ENCODE peak calls at places on chromosomes 2 and 18, in nine cellular contexts. G is NCI-H345; M is dermis blood vessel endothelial cell; S is WTC11; H is CD4-positive, alpha-beta T cell; X is kidney; A is PC-3; C is psoas muscle; T is fibroblast of the conjunctiva. V is an unnamed sample.

GRCh38 chr18:63374520-63374919 is 7.5 kb upstream of the KDSR start:
- DNase-seq in G (no peak), M (no peak), S (no peak), H (no peak), X (no peak), A (no peak), C (no peak), T (no peak), V (no peak)

GRCh38 chr18:52288403-52289004 is 51.5 kb upstream of the DCC start:
- DNase-seq in G (peak; percentile 8), M (no peak), S (peak; percentile 75), H (no peak), X (no peak), A (peak; percentile 58), C (no peak), T (no peak), V (peak; percentile 58)

GRCh38 chr2:156332452-156333273 is at the start of gene NR4A2:
- DNase-seq in G (peak; percentile 95), M (peak; percentile 92), S (peak; percentile 84), H (peak; percentile 92), X (peak; percentile 95), A (peak; percentile 90), C (peak; percentile 91), T (no peak), V (peak; percentile 79)

GRCh38 chr2:25286025-25286400 is 55.7 kb downstream of the DNMT3A start:
- DNase-seq in G (no peak), M (peak; percentile 58), S (no peak), H (peak; percentile 69), X (peak; percentile 84), A (no peak), C (no peak), T (no peak), V (no peak)

GRCh38 chr18:12033643-12034025 is 52.3 kb downstream of the IMPA2 start:
- DNase-seq in G (no peak), M (no peak), S (no peak), H (no peak), X (no peak), A (no peak), C (no peak), T (no peak), V (no peak)

GRCh38 chr2:35468271-35468670 is 887.3 kb upstream of the CRIM1 start:
- DNase-seq in G (no peak), M (peak; percentile 11), S (no peak), H (no peak), X (no peak), A (no peak), C (no peak), T (no peak), V (no peak)

GRCh38 chr2:32291746-32292145 is 14.0 kb downstream of the YIPF4 start:
- DNase-seq in G (no peak), M (peak; percentile 41), S (no peak), H (no peak), X (no peak), A (peak; percentile 18), C (no peak), T (no peak), V (no peak)

GRCh38 chr18:78159397-78159796 is 820.2 kb upstream of the SALL3 start:
- DNase-seq in G (no peak), M (no peak), S (no peak), H (no peak), X (no peak), A (no peak), C (no peak), T (no peak), V (no peak)

GRCh38 chr2:95719473-95720060 is 127.8 kb downstream of the TRIM43 start:
- DNase-seq in G (no peak), M (no peak), S (no peak), H (no peak), X (no peak), A (no peak), C (no peak), T (no peak), V (no peak)

GRCh38 chr2:8525582-8526402 is 156.1 kb upstream of the ID2 start:
- DNase-seq in G (peak; percentile 95), M (no peak), S (peak; percentile 50), H (no peak), X (peak; percentile 96), A (peak; percentile 71), C (peak; percentile 82), T (no peak), V (peak; percentile 100)

GRCh38 chr2:29196792-29197788 is 81.9 kb downstream of the CLIP4 start:
- DNase-seq in G (peak; percentile 82), M (peak; percentile 83), S (peak; percentile 82), H (peak; percentile 64), X (no peak), A (peak; percentile 86), C (peak; percentile 76), T (peak; percentile 28), V (peak; percentile 21)

GRCh38 chr2:26494199-26494598 is 16.3 kb upstream of the OTOF start:
- DNase-seq in G (no peak), M (no peak), S (no peak), H (no peak), X (peak; percentile 26), A (no peak), C (peak; percentile 37), T (no peak), V (no peak)

GRCh38 chr2:218081695-218082094 is 12.6 kb downstream of the RUFY4 start:
- DNase-seq in G (peak; percentile 13), M (no peak), S (no peak), H (no peak), X (no peak), A (no peak), C (no peak), T (no peak), V (no peak)

GRCh38 chr2:206846331-206846730 is 80.9 kb downstream of the FASTKD2 start:
- DNase-seq in G (no peak), M (no peak), S (no peak), H (no peak), X (no peak), A (no peak), C (no peak), T (no peak), V (no peak)

GRCh38 chr2:53593891-53594585 is 173.6 kb upstream of the CHAC2 start:
- DNase-seq in G (peak; percentile 32), M (no peak), S (no peak), H (no peak), X (no peak), A (peak; percentile 58), C (no peak), T (no peak), V (no peak)

GRCh38 chr2:85394256-85394655 is 15.9 kb downstream of the CAPG start:
- DNase-seq in G (peak; percentile 90), M (no peak), S (no peak), H (no peak), X (no peak), A (no peak), C (peak; percentile 77), T (no peak), V (no peak)

GRCh38 chr2:52976132-52976949 is 791.3 kb upstream of the CHAC2 start:
- DNase-seq in G (no peak), M (no peak), S (peak; percentile 62), H (no peak), X (no peak), A (peak; percentile 72), C (no peak), T (peak; percentile 1), V (no peak)

GRCh38 chr2:69755862-69756467 is 14.0 kb downstream of the ANXA4 start:
- DNase-seq in G (no peak), M (peak; percentile 18), S (no peak), H (no peak), X (no peak), A (peak; percentile 97), C (no peak), T (peak; percentile 71), V (no peak)

GRCh38 chr2:88212251-88212790 is 42.2 kb downstream of the THNSL2 start:
- DNase-seq in G (no peak), M (no peak), S (peak; percentile 56), H (no peak), X (no peak), A (peak; percentile 33), C (no peak), T (no peak), V (no peak)

GRCh38 chr2:10220516-10221391 is 82.0 kb upstream of the HPCAL1 start:
- DNase-seq in G (no peak), M (no peak), S (no peak), H (no peak), X (peak; percentile 45), A (peak; percentile 90), C (peak; percentile 35), T (peak; percentile 28), V (no peak)

GRCh38 chr2:187994464-187995331 is 297.0 kb upstream of the GULP1 start:
- DNase-seq in G (peak; percentile 94), M (no peak), S (no peak), H (no peak), X (no peak), A (no peak), C (no peak), T (no peak), V (peak; percentile 74)

GRCh38 chr2:152600051-152600657 is 117.1 kb downstream of the PRPF40A start:
- DNase-seq in G (no peak), M (no peak), S (no peak), H (no peak), X (no peak), A (no peak), C (no peak), T (no peak), V (no peak)

GRCh38 chr2:88857951-88858406 is 166.5 kb downstream of the RPIA start:
- DNase-seq in G (no peak), M (peak; percentile 83), S (peak; percentile 19), H (no peak), X (no peak), A (no peak), C (no peak), T (peak; percentile 8), V (no peak)

GRCh38 chr2:219436491-219436890 is 1.8 kb downstream of the SPEG start:
- DNase-seq in G (no peak), M (no peak), S (no peak), H (no peak), X (no peak), A (no peak), C (peak; percentile 60), T (no peak), V (no peak)

GRCh38 chr2:84285056-84285747 is 173.9 kb downstream of the SUCLG1 start:
- DNase-seq in G (no peak), M (no peak), S (no peak), H (no peak), X (no peak), A (no peak), C (no peak), T (no peak), V (no peak)

GRCh38 chr2:132670961-132671781 is 1.2 kb upstream of the LYPD1 start:
- DNase-seq in G (peak; percentile 53), M (peak; percentile 67), S (peak; percentile 52), H (no peak), X (no peak), A (peak; percentile 93), C (no peak), T (peak; percentile 22), V (peak; percentile 26)

GRCh38 chr18:79786781-79787526 is 10.8 kb upstream of the KCNG2 start:
- DNase-seq in G (no peak), M (no peak), S (no peak), H (no peak), X (peak; percentile 53), A (no peak), C (peak; percentile 29), T (no peak), V (no peak)

GRCh38 chr18:59629894-59630293 is 67.3 kb downstream of the CCBE1 start:
- DNase-seq in G (no peak), M (no peak), S (no peak), H (no peak), X (peak; percentile 95), A (no peak), C (peak; percentile 74), T (no peak), V (no peak)

GRCh38 chr2:86786001-86786536 is 4.6 kb downstream of the CD8A start:
- DNase-seq in G (no peak), M (no peak), S (no peak), H (no peak), X (no peak), A (no peak), C (no peak), T (no peak), V (no peak)